ENCODE peak calls at places on chromosomes 5 and 9, in seven cellular contexts. M is transverse colon, G is neural progenitor cell, Y is adipocyte, C is lower lobe of right lung, B is GM23248, P is astrocyte. J is an unnamed sample.

GRCh38 chr5:124844371-124844770 is 97.9 kb upstream of the ZNF608 start:
- DNase-seq in M (no peak), G (no peak), Y (no peak), C (no peak), B (peak; percentile 45), P (no peak), J (no peak)

GRCh38 chr9:81492710-81493447 is 196.5 kb downstream of the TLE1 start:
- DNase-seq in M (no peak), G (no peak), Y (peak; percentile 88), C (no peak), B (peak; percentile 90), P (peak; percentile 100), J (peak; percentile 80)

GRCh38 chr5:173869316-173869715 is 18.8 kb upstream of the CPEB4 start:
- DNase-seq in M (no peak), G (no peak), Y (no peak), C (no peak), B (no peak), P (no peak), J (no peak)

GRCh38 chr9:6000955-6001354 is 14.5 kb downstream of the RANBP6 start:
- DNase-seq in M (no peak), G (no peak), Y (no peak), C (no peak), B (no peak), P (no peak), J (no peak)

GRCh38 chr9:15349892-15350761 is 43.1 kb upstream of the TTC39B start:
- DNase-seq in M (peak; percentile 67), G (no peak), Y (peak; percentile 42), C (no peak), B (peak; percentile 50), P (peak; percentile 6), J (peak; percentile 93)

GRCh38 chr9:136079211-136079915 is 15.7 kb downstream of the NACC2 start:
- DNase-seq in M (no peak), G (peak; percentile 16), Y (no peak), C (peak; percentile 42), B (no peak), P (no peak), J (no peak)

GRCh38 chr5:59180515-59180914 is 597.6 kb downstream of the RAB3C start:
- DNase-seq in M (no peak), G (no peak), Y (no peak), C (no peak), B (no peak), P (no peak), J (no peak)

GRCh38 chr9:96068511-96068910 is 193.0 kb downstream of the ERCC6L2 start:
- DNase-seq in M (no peak), G (no peak), Y (no peak), C (no peak), B (no peak), P (no peak), J (no peak)

GRCh38 chr5:41408676-41409443 is 101.5 kb downstream of the PLCXD3 start:
- DNase-seq in M (no peak), G (no peak), Y (peak; percentile 14), C (no peak), B (peak; percentile 87), P (peak; percentile 33), J (peak; percentile 2)

GRCh38 chr5:141355641-141356040 is 820 bp downstream of the PCDHGA4 start:
- DNase-seq in M (no peak), G (no peak), Y (no peak), C (no peak), B (no peak), P (no peak), J (no peak)
- H3K9me3 ChIP-seq in M (peaks cover 43% of the 10 kb centered on the region), G (peaks cover 16% of the 10 kb centered on the region), Y (peaks cover 63% of the 10 kb centered on the region), C (peaks cover 60% of the 10 kb centered on the region), B (peaks cover 3% of the 10 kb centered on the region), P (peaks cover 47% of the 10 kb centered on the region), J (peaks cover 8% of the 10 kb centered on the region)

DNA sequence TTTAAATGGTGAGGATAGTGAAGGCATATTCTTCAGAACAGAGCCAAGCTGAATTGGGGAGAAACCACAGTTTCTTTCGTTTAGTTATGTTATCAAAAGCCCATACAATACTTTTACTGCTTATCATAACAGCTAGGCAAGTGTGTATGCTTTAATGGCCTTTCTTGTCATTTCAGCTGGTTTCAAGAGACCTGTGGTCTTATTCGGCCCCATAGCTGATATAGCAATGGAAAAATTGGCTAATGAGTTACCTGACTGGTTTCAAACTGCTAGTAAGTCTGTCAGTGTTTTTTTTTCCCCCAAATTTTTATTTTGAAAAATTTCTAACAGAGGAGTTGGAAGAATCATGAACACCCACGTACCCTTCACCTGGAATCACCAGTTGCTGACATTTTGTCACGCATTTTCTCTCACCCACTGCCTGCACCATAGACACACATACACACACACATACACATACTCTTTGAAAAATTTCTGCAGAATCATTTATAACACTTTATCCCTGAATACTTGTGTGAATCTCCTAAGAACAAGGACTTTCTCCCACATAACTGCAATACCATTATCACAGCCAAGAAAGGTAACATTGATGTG is 63.7 kb downstream of the TJP2 start:
- DNase-seq in M (no peak), G (no peak), Y (no peak), C (no peak), B (no peak), P (no peak), J (no peak)
- H3K4me3 ChIP-seq in M (no peak overlapping the region), G (no peak overlapping the region), Y (no peak overlapping the region), C (no peak overlapping the region), B (no peak overlapping the region), P (no peak overlapping the region), J (no peak overlapping the region)

GRCh38 chr9:21965401-21965951 is 28.7 kb downstream of the CDKN2A start:
- DNase-seq in M (peak; percentile 70), G (peak; percentile 89), Y (peak; percentile 82), C (no peak), B (peak; percentile 93), P (peak; percentile 65), J (no peak)

GRCh38 chr9:21967169-21967568 is 27.0 kb downstream of the CDKN2A start:
- DNase-seq in M (no peak), G (peak; percentile 37), Y (no peak), C (no peak), B (no peak), P (no peak), J (no peak)

GRCh38 chr9:21966140-21966851 is 27.9 kb downstream of the CDKN2A start:
- DNase-seq in M (no peak), G (peak; percentile 14), Y (no peak), C (no peak), B (no peak), P (no peak), J (no peak)

GRCh38 chr9:21967707-21968106 is 26.5 kb downstream of the CDKN2A start:
- DNase-seq in M (no peak), G (peak; percentile 18), Y (no peak), C (no peak), B (no peak), P (no peak), J (no peak)

GRCh38 chr9:21964925-21965385 is 29.2 kb downstream of the CDKN2A start:
- DNase-seq in M (peak; percentile 48), G (peak; percentile 22), Y (peak; percentile 26), C (no peak), B (peak; percentile 63), P (peak; percentile 53), J (no peak)
- H3K27me3 ChIP-seq in M (peaks cover 98% of the 10 kb centered on the region), G (peaks cover 90% of the 10 kb centered on the region), Y (peaks cover 25% of the 10 kb centered on the region), C (peaks cover 74% of the 10 kb centered on the region), B (peaks cover 28% of the 10 kb centered on the region), P (peaks cover 29% of the 10 kb centered on the region), J (no peaks in the 10 kb centered on the region)

GRCh38 chr5:123628860-123629544 is 117.0 kb downstream of the CSNK1G3 start:
- DNase-seq in M (no peak), G (no peak), Y (no peak), C (no peak), B (no peak), P (no peak), J (no peak)

DNA sequence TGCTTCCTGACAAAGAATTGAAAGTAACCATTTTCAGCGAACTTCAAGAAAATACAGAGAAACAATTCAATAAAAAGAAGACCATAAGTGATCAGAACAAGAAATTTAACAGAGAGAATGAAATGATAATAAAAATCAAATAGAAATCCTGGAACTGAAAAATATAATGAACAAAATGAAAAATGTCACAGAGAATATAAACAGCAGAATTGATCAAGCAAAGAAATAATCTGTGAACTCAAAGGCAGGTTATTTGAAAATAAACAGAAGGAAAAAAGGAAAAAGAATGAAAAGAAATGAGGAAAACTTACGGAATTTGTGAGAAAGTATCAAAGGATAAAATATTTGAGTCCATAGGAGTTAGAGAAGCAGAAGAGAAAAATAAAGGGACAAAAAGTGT is 114.1 kb downstream of the CSNK1G3 start:
- DNase-seq in M (no peak), G (no peak), Y (no peak), C (no peak), B (no peak), P (no peak), J (no peak)
- H3K9me3 ChIP-seq in M (peaks cover 18% of the 10 kb centered on the region), G (peaks cover 9% of the 10 kb centered on the region), Y (peaks cover 49% of the 10 kb centered on the region), C (peaks cover 10% of the 10 kb centered on the region), B (peaks cover 8% of the 10 kb centered on the region), P (peaks cover 13% of the 10 kb centered on the region), J (peaks cover 41% of the 10 kb centered on the region)

J was measured in MG63.